ENCODE peak calls at places on chromosome 6, in four cellular contexts. D is spleen, T is Peyer's patch, V is aorta. F is an unnamed sample.

GRCh38 chr6:155171109-155171746 is 92.6 kb upstream of the CLDN20 start:
- DNase-seq in D (no peak), T (no peak), V (peak; percentile 89), F (no peak)

GRCh38 chr6:43247115-43247999 is 4.1 kb downstream of the TTBK1 start:
- DNase-seq in D (peak; percentile 97), T (peak; percentile 83), V (peak; percentile 91), F (peak; percentile 86)

GRCh38 chr6:163646133-163646532 is 231.6 kb downstream of the QKI start:
- DNase-seq in D (no peak), T (no peak), V (no peak), F (no peak)

GRCh38 chr6:135185483-135185882 is 4.4 kb downstream of the MYB start:
- DNase-seq in D (no peak), T (no peak), V (no peak), F (no peak)

GRCh38 chr6:106192824-106193223 is 106.7 kb downstream of the PRDM1 start:
- DNase-seq in D (no peak), T (no peak), V (no peak), F (no peak)

GRCh38 chr6:29763491-29764289 is 40.5 kb downstream of the HLA-F start:
- DNase-seq in D (no peak), T (no peak), V (no peak), F (peak; percentile 25)

GRCh38 chr6:167858086-167858591 is 31.4 kb downstream of the AFDN start:
- DNase-seq in D (no peak), T (no peak), V (no peak), F (no peak)

GRCh38 chr6:149716181-149716580 is 1.7 kb downstream of the LATS1 start:
- DNase-seq in D (no peak), T (no peak), V (no peak), F (no peak)

GRCh38 chr6:106568518-106568917 is 60.8 kb downstream of the RTN4IP1 start:
- DNase-seq in D (no peak), T (no peak), V (no peak), F (no peak)

GRCh38 chr6:16136536-16137450 is 7.9 kb downstream of the MYLIP start:
- DNase-seq in D (no peak), T (no peak), V (no peak), F (no peak)

GRCh38 chr6:151289399-151290007 is 49.7 kb downstream of the AKAP12 start:
- DNase-seq in D (no peak), T (no peak), V (no peak), F (no peak)

GRCh38 chr6:13268914-13269532 is 59.3 kb downstream of the TBC1D7 start:
- DNase-seq in D (no peak), T (no peak), V (no peak), F (no peak)

GRCh38 chr6:41396335-41396734 is 60.9 kb downstream of the NCR2 start:
- DNase-seq in D (no peak), T (no peak), V (no peak), F (no peak)

GRCh38 chr6:54864272-54864671 is 17.7 kb downstream of the FAM83B start:
- DNase-seq in D (no peak), T (no peak), V (no peak), F (no peak)

GRCh38 chr6:15421945-15422733 is 176.3 kb downstream of the JARID2 start:
- DNase-seq in D (no peak), T (no peak), V (no peak), F (no peak)

DNA sequence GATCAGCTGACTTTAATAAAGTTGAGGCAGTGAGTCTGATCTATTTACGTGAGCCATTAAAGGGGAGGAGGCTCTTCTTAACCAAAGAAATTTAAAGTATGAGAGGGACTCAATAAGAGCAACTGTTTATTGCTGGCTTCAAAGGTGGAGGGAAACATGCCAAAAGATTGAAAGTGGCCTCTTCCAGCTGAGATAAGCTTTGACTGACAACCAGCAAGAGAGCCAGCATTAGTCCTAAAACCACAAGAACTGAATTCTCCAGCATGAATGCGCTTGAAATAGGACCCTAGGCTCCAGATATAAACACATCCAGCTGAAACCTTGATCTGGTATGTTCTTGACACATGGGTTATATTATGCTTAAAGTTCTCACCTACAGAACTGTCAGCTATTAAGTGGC is 123.1 kb upstream of the GJE1 start:
- DNase-seq in D (no peak), T (no peak), V (no peak), F (no peak)
- H3K4me1 ChIP-seq in D (no peaks in the 10 kb centered on the region), T (no peaks in the 10 kb centered on the region), V (no peaks in the 10 kb centered on the region), F (no peaks in the 10 kb centered on the region)

GRCh38 chr6:7311171-7311570 is 1.8 kb downstream of the SSR1 start:
- DNase-seq in D (no peak), T (no peak), V (no peak), F (no peak)
- H3K27ac ChIP-seq in D (no peak overlapping the region), T (no peak overlapping the region), V (no peak overlapping the region), F (no peak overlapping the region)

DNA sequence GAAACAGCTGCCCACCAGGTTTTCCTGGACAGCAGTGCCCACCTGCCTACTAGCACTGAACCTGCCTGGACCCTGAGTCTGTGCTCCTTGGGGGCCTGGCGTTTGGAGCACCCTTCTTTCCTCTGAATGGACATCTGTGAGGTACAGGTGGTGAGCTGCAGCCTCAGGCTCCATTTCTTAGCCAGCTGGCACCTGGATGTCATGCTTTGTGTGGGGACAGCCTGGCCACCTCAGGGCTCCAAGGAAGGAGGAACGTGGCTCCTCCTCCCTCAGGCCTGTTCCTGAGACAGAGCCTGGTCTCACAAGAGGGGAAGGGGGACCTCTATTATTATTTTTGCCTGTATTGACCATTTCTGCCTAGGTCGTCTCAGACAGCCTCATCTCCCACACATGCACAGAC is 8.1 kb downstream of the TMEM151B start:
- DNase-seq in D (no peak), T (no peak), V (no peak), F (no peak)
- H3K27me3 ChIP-seq in D (peaks cover 76% of the 10 kb centered on the region), T (no peaks in the 10 kb centered on the region), V (no peaks in the 10 kb centered on the region), F (peaks cover 3% of the 10 kb centered on the region)

GRCh38 chr6:109000289-109000688 is 94.4 kb downstream of the SESN1 start:
- DNase-seq in D (no peak), T (no peak), V (no peak), F (no peak)

GRCh38 chr6:109001554-109001953 is 93.1 kb downstream of the SESN1 start:
- DNase-seq in D (no peak), T (no peak), V (no peak), F (no peak)

GRCh38 chr6:108999428-108999827 is 95.2 kb downstream of the SESN1 start:
- DNase-seq in D (no peak), T (no peak), V (no peak), F (no peak)

GRCh38 chr6:109002100-109002697 is 92.4 kb downstream of the SESN1 start:
- DNase-seq in D (no peak), T (no peak), V (no peak), F (no peak)

DNA sequence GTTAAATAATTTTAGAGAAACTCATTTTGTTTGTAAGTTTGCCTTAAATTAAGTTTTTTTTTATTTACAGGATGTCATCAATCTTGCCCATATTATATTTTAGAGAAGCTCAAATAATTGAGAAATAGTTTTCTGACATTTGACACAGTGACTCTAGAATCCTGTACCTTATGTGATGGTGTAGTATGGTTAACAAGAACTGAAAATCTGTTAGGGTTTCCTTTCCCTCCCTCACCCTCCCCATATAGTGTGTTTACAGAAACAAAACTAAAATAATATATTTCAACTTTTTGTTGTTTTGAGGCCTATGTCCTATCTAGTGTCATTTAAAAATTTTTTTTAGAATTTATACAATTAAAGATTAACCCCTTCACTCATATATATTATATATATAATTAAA is 91.8 kb downstream of the SESN1 start:
- DNase-seq in D (no peak), T (no peak), V (no peak), F (no peak)
- H3K4me1 ChIP-seq in D (peaks cover 24% of the 10 kb centered on the region), T (no peaks in the 10 kb centered on the region), V (no peaks in the 10 kb centered on the region), F (peaks cover 22% of the 10 kb centered on the region)

GRCh38 chr6:131916847-131917246 is 34.3 kb downstream of the CCN2 start:
- DNase-seq in D (no peak), T (no peak), V (no peak), F (no peak)
- H3K27ac ChIP-seq in D (no peak overlapping the region), T (no peak overlapping the region), V (no peak overlapping the region), F (no peak overlapping the region)

F was measured in lung.